ENCODE peak calls at places on chromosomes 11 and 22, in four cellular contexts. One of them, this sample, is unnamed.

GRCh38 chr11:57453543-57454177 is 6.7 kb upstream of the RTN4RL2 start:
- DNase-seq in K562: no peak
- DNase-seq in trophoblast cell: no peak
- DNase-seq in aorta: no peak
- DNase-seq in this sample: no peak

GRCh38 chr22:21775061-21775460 is 39.5 kb upstream of the YPEL1 start:
- DNase-seq in K562: no peak
- DNase-seq in aorta: no peak
- DNase-seq in trophoblast cell: no peak
- DNase-seq in this sample: peak; percentile 36

GRCh38 chr22:39913321-39913720 is 12.4 kb downstream of the GRAP2 start:
- DNase-seq in K562: no peak
- DNase-seq in aorta: no peak
- DNase-seq in trophoblast cell: no peak
- DNase-seq in this sample: no peak

GRCh38 chr22:38304526-38304925 is 12.7 kb downstream of the CSNK1E start:
- DNase-seq in aorta: no peak
- DNase-seq in trophoblast cell: no peak
- DNase-seq in K562: no peak
- DNase-seq in this sample: no peak

GRCh38 chr22:45009881-45010531 is at the start of gene PHF21B:
- DNase-seq in aorta: peak; percentile 78
- DNase-seq in trophoblast cell: no peak
- DNase-seq in K562: peak; percentile 75
- DNase-seq in this sample: peak; percentile 91

GRCh38 chr22:17213976-17214375 is 5.3 kb downstream of the ADA2 start:
- DNase-seq in aorta: no peak
- DNase-seq in trophoblast cell: no peak
- DNase-seq in K562: peak; percentile 59
- DNase-seq in this sample: peak; percentile 23

GRCh38 chr22:25027959-25028840 is 75.7 kb downstream of the KIAA1671 start:
- DNase-seq in aorta: no peak
- DNase-seq in K562: peak; percentile 45
- DNase-seq in trophoblast cell: no peak
- DNase-seq in this sample: peak; percentile 63

GRCh38 chr11:68942751-68943271 is 38.0 kb downstream of the MRGPRD start:
- DNase-seq in aorta: peak; percentile 84
- DNase-seq in trophoblast cell: no peak
- DNase-seq in K562: no peak
- DNase-seq in this sample: peak; percentile 25

GRCh38 chr22:19431641-19432091 is at the start of gene HIRA:
- DNase-seq in aorta: peak; percentile 94
- DNase-seq in trophoblast cell: peak; percentile 71
- DNase-seq in K562: peak; percentile 92
- DNase-seq in this sample: peak; percentile 70

DNA sequence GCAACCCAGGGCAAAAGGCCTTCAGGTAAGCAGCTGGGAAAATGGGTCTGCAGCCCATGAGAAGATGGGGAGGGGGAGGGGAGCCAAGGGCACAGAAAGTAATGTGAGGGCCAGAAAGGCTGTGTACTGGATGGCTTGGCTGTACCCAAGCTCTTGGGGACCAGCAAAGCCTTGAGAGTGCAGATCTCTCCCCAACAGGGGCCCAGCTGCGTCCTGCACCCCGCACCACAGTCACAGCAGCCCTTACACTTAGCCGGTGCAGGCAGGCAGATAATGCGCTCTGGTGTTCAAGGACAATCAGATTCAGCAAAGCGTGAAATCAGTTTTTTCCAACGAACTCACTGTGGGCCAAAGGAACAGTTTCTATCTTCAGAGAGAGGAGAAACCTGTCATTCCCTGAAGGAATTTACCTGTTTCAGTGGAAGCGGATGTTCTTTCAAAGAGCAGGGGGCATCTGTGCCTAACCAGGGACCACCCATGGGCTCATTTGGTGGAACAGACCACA is 81.3 kb upstream of the SPON1 start:
- DNase-seq in aorta: no peak
- DNase-seq in K562: no peak
- DNase-seq in trophoblast cell: no peak
- DNase-seq in this sample: no peak
- H3K4me1 ChIP-seq in aorta: no peaks in the 10 kb centered on the region
- H3K4me1 ChIP-seq in K562: peaks cover 21% of the 10 kb centered on the region
- H3K4me1 ChIP-seq in trophoblast cell: no peaks in the 10 kb centered on the region
- H3K4me1 ChIP-seq in this sample: no peaks in the 10 kb centered on the region

GRCh38 chr11:126999366-126999765 is 1.2 kb downstream of the KIRREL3 start:
- DNase-seq in K562: no peak
- DNase-seq in aorta: no peak
- DNase-seq in trophoblast cell: no peak
- DNase-seq in this sample: no peak
- H3K27me3 ChIP-seq in K562: peaks cover 24% of the 10 kb centered on the region
- H3K27me3 ChIP-seq in aorta: no peaks in the 10 kb centered on the region
- H3K27me3 ChIP-seq in trophoblast cell: peaks cover 53% of the 10 kb centered on the region
- H3K27me3 ChIP-seq in this sample: no peaks in the 10 kb centered on the region

GRCh38 chr11:67367014-67367835 is 6.2 kb downstream of the CLCF1 start:
- DNase-seq in trophoblast cell: no peak
- DNase-seq in aorta: no peak
- DNase-seq in K562: peak; percentile 55
- DNase-seq in this sample: no peak
- H3K4me1 ChIP-seq in trophoblast cell: peaks cover 29% of the 10 kb centered on the region
- H3K4me1 ChIP-seq in aorta: no peaks in the 10 kb centered on the region
- H3K4me1 ChIP-seq in K562: peaks cover 60% of the 10 kb centered on the region
- H3K4me1 ChIP-seq in this sample: peaks cover 28% of the 10 kb centered on the region

DNA sequence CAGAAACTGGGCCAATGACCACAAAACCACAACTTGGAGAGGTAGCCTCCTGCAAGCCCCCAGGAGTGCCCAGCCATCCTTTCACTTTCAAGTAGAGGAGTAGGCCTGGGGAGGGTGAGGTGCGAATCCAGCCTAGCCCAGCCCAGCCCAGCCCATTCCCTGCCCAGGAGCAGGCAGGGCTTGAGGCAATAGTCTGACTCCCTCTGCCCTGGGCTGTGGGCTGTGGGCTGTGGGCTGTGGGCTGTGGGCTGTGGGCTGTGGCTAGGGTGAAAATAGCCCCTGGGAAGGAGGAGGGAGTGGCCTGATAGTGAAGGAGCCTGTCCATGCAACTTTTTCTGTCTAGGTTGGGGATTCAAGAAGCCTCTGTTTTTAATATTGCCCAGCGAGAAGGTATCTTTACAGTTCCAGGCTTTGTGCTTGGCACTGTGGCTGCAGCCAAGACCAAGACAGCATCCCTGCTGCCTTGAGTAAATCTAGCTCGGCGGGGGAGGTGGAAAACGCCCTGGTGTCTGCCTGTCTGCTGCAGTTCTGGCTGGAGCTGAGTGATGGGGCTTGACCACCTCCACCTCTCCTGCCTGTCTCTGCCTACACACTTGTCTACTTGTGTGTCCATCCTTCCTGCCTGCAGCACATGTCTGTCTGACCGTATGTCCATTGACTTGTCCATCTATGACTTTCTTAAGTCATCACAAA is 40.7 kb downstream of the LMO1 start:
- DNase-seq in trophoblast cell: peak; percentile 42
- DNase-seq in aorta: peak; percentile 36
- DNase-seq in K562: no peak
- DNase-seq in this sample: no peak
- H3K27me3 ChIP-seq in trophoblast cell: no peaks in the 10 kb centered on the region
- H3K27me3 ChIP-seq in aorta: no peaks in the 10 kb centered on the region
- H3K27me3 ChIP-seq in K562: peaks cover 63% of the 10 kb centered on the region
- H3K27me3 ChIP-seq in this sample: no peaks in the 10 kb centered on the region

This sample was measured in testis.